ENCODE peak calls at places on chromosome 17, in six cellular contexts. One of them, this sample, is unnamed.

GRCh38 chr17:17778308-17779014 is 58.3 kb downstream of the SREBF1 start:
- DNase-seq in HFF-Myc: peak
- DNase-seq in tibial artery: no peak
- DNase-seq in K562: no peak
- DNase-seq in brain microvascular endothelial cell: no peak
- DNase-seq in breast epithelium: no peak
- DNase-seq in this sample: peak

GRCh38 chr17:35132099-35132498 is 10.0 kb downstream of the NLE1 start:
- DNase-seq in HFF-Myc: no peak
- DNase-seq in tibial artery: no peak
- DNase-seq in K562: no peak
- DNase-seq in brain microvascular endothelial cell: no peak
- DNase-seq in breast epithelium: no peak
- DNase-seq in this sample: no peak

GRCh38 chr17:79695293-79696158 is 35.2 kb upstream of the ENPP7 start:
- DNase-seq in HFF-Myc: peak
- DNase-seq in tibial artery: no peak
- DNase-seq in K562: no peak
- DNase-seq in brain microvascular endothelial cell: peak
- DNase-seq in breast epithelium: no peak
- DNase-seq in this sample: peak

GRCh38 chr17:45147102-45147580 is 1.1 kb upstream of the HEXIM1 start:
- DNase-seq in HFF-Myc: no peak
- DNase-seq in tibial artery: peak
- DNase-seq in K562: peak
- DNase-seq in brain microvascular endothelial cell: peak
- DNase-seq in breast epithelium: peak
- DNase-seq in this sample: no peak

GRCh38 chr17:57949649-57950048 is 5.6 kb downstream of the CUEDC1 start:
- DNase-seq in HFF-Myc: no peak
- DNase-seq in tibial artery: peak
- DNase-seq in K562: no peak
- DNase-seq in brain microvascular endothelial cell: no peak
- DNase-seq in breast epithelium: no peak
- DNase-seq in this sample: no peak

GRCh38 chr17:79913451-79913850 is 74.2 kb upstream of the CBX4 start:
- DNase-seq in HFF-Myc: no peak
- DNase-seq in tibial artery: no peak
- DNase-seq in K562: no peak
- DNase-seq in brain microvascular endothelial cell: no peak
- DNase-seq in breast epithelium: no peak
- DNase-seq in this sample: no peak

GRCh38 chr17:19021622-19022083 is 17.1 kb upstream of the FAM83G start:
- DNase-seq in HFF-Myc: no peak
- DNase-seq in tibial artery: no peak
- DNase-seq in K562: peak
- DNase-seq in brain microvascular endothelial cell: no peak
- DNase-seq in breast epithelium: no peak
- DNase-seq in this sample: no peak

GRCh38 chr17:80671823-80672105 is 127.1 kb downstream of the RPTOR start:
- DNase-seq in HFF-Myc: no peak
- DNase-seq in tibial artery: no peak
- DNase-seq in K562: no peak
- DNase-seq in brain microvascular endothelial cell: no peak
- DNase-seq in breast epithelium: no peak
- DNase-seq in this sample: no peak

GRCh38 chr17:36844013-36844412 is 93.3 kb upstream of the LHX1 start:
- DNase-seq in HFF-Myc: no peak
- DNase-seq in tibial artery: no peak
- DNase-seq in K562: no peak
- DNase-seq in brain microvascular endothelial cell: no peak
- DNase-seq in breast epithelium: no peak
- DNase-seq in this sample: no peak

GRCh38 chr17:75722542-75723095 is 1.4 kb downstream of the ITGB4 start:
- DNase-seq in HFF-Myc: no peak
- DNase-seq in tibial artery: no peak
- DNase-seq in K562: no peak
- DNase-seq in brain microvascular endothelial cell: no peak
- DNase-seq in breast epithelium: no peak
- DNase-seq in this sample: no peak

GRCh38 chr17:75721463-75722011 is 278 bp downstream of the ITGB4 start:
- DNase-seq in HFF-Myc: no peak
- DNase-seq in tibial artery: no peak
- DNase-seq in K562: no peak
- DNase-seq in brain microvascular endothelial cell: no peak
- DNase-seq in breast epithelium: no peak
- DNase-seq in this sample: no peak

GRCh38 chr17:75722076-75722475 is 817 bp downstream of the ITGB4 start:
- DNase-seq in HFF-Myc: no peak
- DNase-seq in tibial artery: no peak
- DNase-seq in K562: no peak
- DNase-seq in brain microvascular endothelial cell: no peak
- DNase-seq in breast epithelium: no peak
- DNase-seq in this sample: no peak

GRCh38 chr17:75724016-75725003 is 3.1 kb downstream of the ITGB4 start:
- DNase-seq in HFF-Myc: no peak
- DNase-seq in tibial artery: no peak
- DNase-seq in K562: no peak
- DNase-seq in brain microvascular endothelial cell: no peak
- DNase-seq in breast epithelium: no peak
- DNase-seq in this sample: no peak

GRCh38 chr17:75723201-75723930 is 2.1 kb downstream of the ITGB4 start:
- DNase-seq in HFF-Myc: no peak
- DNase-seq in tibial artery: no peak
- DNase-seq in K562: no peak
- DNase-seq in brain microvascular endothelial cell: no peak
- DNase-seq in breast epithelium: no peak
- DNase-seq in this sample: no peak
- H3K4me3 ChIP-seq in HFF-Myc: no peak
- H3K4me3 ChIP-seq in tibial artery: no peak
- H3K4me3 ChIP-seq in K562: no peak
- H3K4me3 ChIP-seq in brain microvascular endothelial cell: no peak
- H3K4me3 ChIP-seq in breast epithelium: peak
- H3K4me3 ChIP-seq in this sample: no peak

GRCh38 chr17:59627269-59627668 is 7.6 kb downstream of the CLTC start:
- DNase-seq in HFF-Myc: no peak
- DNase-seq in tibial artery: no peak
- DNase-seq in K562: no peak
- DNase-seq in brain microvascular endothelial cell: no peak
- DNase-seq in breast epithelium: no peak
- DNase-seq in this sample: no peak
- H3K4me3 ChIP-seq in HFF-Myc: no peak
- H3K4me3 ChIP-seq in tibial artery: no peak
- H3K4me3 ChIP-seq in K562: no peak
- H3K4me3 ChIP-seq in brain microvascular endothelial cell: no peak
- H3K4me3 ChIP-seq in breast epithelium: no peak
- H3K4me3 ChIP-seq in this sample: no peak

GRCh38 chr17:64508683-64509082 is 1.9 kb downstream of the CEP95 start:
- DNase-seq in HFF-Myc: no peak
- DNase-seq in tibial artery: no peak
- DNase-seq in K562: no peak
- DNase-seq in brain microvascular endothelial cell: no peak
- DNase-seq in breast epithelium: no peak
- DNase-seq in this sample: no peak
- H3K4me3 ChIP-seq in HFF-Myc: peak
- H3K4me3 ChIP-seq in tibial artery: no peak
- H3K4me3 ChIP-seq in K562: peak
- H3K4me3 ChIP-seq in brain microvascular endothelial cell: no peak
- H3K4me3 ChIP-seq in breast epithelium: no peak
- H3K4me3 ChIP-seq in this sample: peak

GRCh38 chr17:47875011-47875471 is 21.0 kb upstream of the SP2 start:
- DNase-seq in HFF-Myc: no peak
- DNase-seq in tibial artery: no peak
- DNase-seq in K562: no peak
- DNase-seq in brain microvascular endothelial cell: no peak
- DNase-seq in breast epithelium: no peak
- DNase-seq in this sample: no peak

GRCh38 chr17:47871048-47871447 is 20.1 kb upstream of the SP6 start:
- DNase-seq in HFF-Myc: no peak
- DNase-seq in tibial artery: no peak
- DNase-seq in K562: no peak
- DNase-seq in brain microvascular endothelial cell: no peak
- DNase-seq in breast epithelium: no peak
- DNase-seq in this sample: no peak

GRCh38 chr17:47873200-47874090 is 22.5 kb upstream of the SP6 start:
- DNase-seq in HFF-Myc: no peak
- DNase-seq in tibial artery: no peak
- DNase-seq in K562: no peak
- DNase-seq in brain microvascular endothelial cell: no peak
- DNase-seq in breast epithelium: no peak
- DNase-seq in this sample: no peak

GRCh38 chr17:47872019-47872650 is 21.2 kb upstream of the SP6 start:
- DNase-seq in HFF-Myc: no peak
- DNase-seq in tibial artery: no peak
- DNase-seq in K562: no peak
- DNase-seq in brain microvascular endothelial cell: no peak
- DNase-seq in breast epithelium: no peak
- DNase-seq in this sample: no peak

GRCh38 chr17:47872651-47873161 is 21.7 kb upstream of the SP6 start:
- DNase-seq in HFF-Myc: no peak
- DNase-seq in tibial artery: no peak
- DNase-seq in K562: no peak
- DNase-seq in brain microvascular endothelial cell: no peak
- DNase-seq in breast epithelium: no peak
- DNase-seq in this sample: no peak
- H3K4me3 ChIP-seq in HFF-Myc: no peak
- H3K4me3 ChIP-seq in tibial artery: no peak
- H3K4me3 ChIP-seq in K562: no peak
- H3K4me3 ChIP-seq in brain microvascular endothelial cell: no peak
- H3K4me3 ChIP-seq in breast epithelium: peak
- H3K4me3 ChIP-seq in this sample: no peak

DNA sequence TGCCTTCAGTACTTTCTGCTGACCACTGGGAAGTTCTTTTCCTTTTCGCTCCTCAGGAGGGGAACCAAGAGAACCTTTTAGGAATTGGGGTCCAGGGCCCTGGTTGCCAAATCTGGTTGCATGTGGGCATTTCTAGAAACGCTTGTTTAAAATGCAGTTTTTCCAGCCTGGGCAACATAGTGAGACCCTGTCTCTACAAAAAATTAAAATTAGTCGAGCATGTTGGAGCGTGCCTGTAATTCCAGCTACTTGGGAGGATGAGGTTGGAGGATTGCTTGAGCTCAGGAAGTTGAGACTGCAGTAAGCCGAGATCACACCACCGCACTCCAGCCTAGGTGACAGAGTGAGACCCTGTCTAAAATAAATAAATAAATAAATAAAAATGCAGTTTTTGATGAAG is 1.2 kb downstream of the PNPO start:
- DNase-seq in HFF-Myc: no peak
- DNase-seq in tibial artery: no peak
- DNase-seq in K562: no peak
- DNase-seq in brain microvascular endothelial cell: no peak
- DNase-seq in breast epithelium: no peak
- DNase-seq in this sample: no peak
- H3K4me3 ChIP-seq in HFF-Myc: peak
- H3K4me3 ChIP-seq in tibial artery: peak
- H3K4me3 ChIP-seq in K562: peak
- H3K4me3 ChIP-seq in brain microvascular endothelial cell: peak
- H3K4me3 ChIP-seq in breast epithelium: peak
- H3K4me3 ChIP-seq in this sample: peak

GRCh38 chr17:7046127-7046724 is 2.3 kb upstream of the SLC16A11 start:
- DNase-seq in HFF-Myc: no peak
- DNase-seq in tibial artery: no peak
- DNase-seq in K562: no peak
- DNase-seq in brain microvascular endothelial cell: no peak
- DNase-seq in breast epithelium: peak
- DNase-seq in this sample: no peak
- H3K4me3 ChIP-seq in HFF-Myc: no peak
- H3K4me3 ChIP-seq in tibial artery: no peak
- H3K4me3 ChIP-seq in K562: no peak
- H3K4me3 ChIP-seq in brain microvascular endothelial cell: no peak
- H3K4me3 ChIP-seq in breast epithelium: peak
- H3K4me3 ChIP-seq in this sample: no peak

GRCh38 chr17:63537991-63538692 is 12.1 kb upstream of the DCAF7 start:
- DNase-seq in HFF-Myc: no peak
- DNase-seq in tibial artery: no peak
- DNase-seq in K562: no peak
- DNase-seq in brain microvascular endothelial cell: no peak
- DNase-seq in breast epithelium: peak
- DNase-seq in this sample: no peak
- H3K4me3 ChIP-seq in HFF-Myc: no peak
- H3K4me3 ChIP-seq in tibial artery: no peak
- H3K4me3 ChIP-seq in K562: no peak
- H3K4me3 ChIP-seq in brain microvascular endothelial cell: no peak
- H3K4me3 ChIP-seq in breast epithelium: peak
- H3K4me3 ChIP-seq in this sample: no peak